ENCODE peak calls at places on chromosomes 2 and 18, in five cellular contexts. V is PC-3, G is GM23248, T is neural progenitor cell, I is endothelial cell of umbilical vein. Y is an unnamed sample.
A peak's percentile ranks its signal among the peaks of the same experiment; 100 is the strongest.

GRCh38 chr2:109117780-109118179 is 11.2 kb upstream of the SH3RF3 start:
- DNase-seq in V (no peak), G (no peak), T (no peak), I (no peak), Y (no peak)

GRCh38 chr2:188766086-188766856 is 207.9 kb upstream of the COL3A1 start:
- DNase-seq in V (no peak), G (peak; percentile 63), T (no peak), I (no peak), Y (no peak)

GRCh38 chr2:38572167-38572566 is 30.6 kb downstream of the HNRNPLL start:
- DNase-seq in V (no peak), G (peak; percentile 92), T (no peak), I (peak; percentile 12), Y (no peak)

GRCh38 chr2:26615336-26616031 is 25.7 kb downstream of the CIB4 start:
- DNase-seq in V (peak; percentile 49), G (no peak), T (no peak), I (no peak), Y (no peak)

GRCh38 chr2:129483366-129483765 is 496.1 kb upstream of the RAB6C start:
- DNase-seq in V (no peak), G (no peak), T (no peak), I (no peak), Y (no peak)

GRCh38 chr2:56812432-56812831 is 628.6 kb downstream of the CCDC85A start:
- DNase-seq in V (peak; percentile 63), G (peak; percentile 8), T (no peak), I (peak; percentile 5), Y (no peak)

GRCh38 chr2:207768891-207769596 is 662 bp downstream of the FZD5 start:
- DNase-seq in V (peak; percentile 39), G (peak; percentile 51), T (peak; percentile 61), I (peak; percentile 41), Y (no peak)

GRCh38 chr2:58609306-58609705 is 368.2 kb upstream of the FANCL start:
- DNase-seq in V (peak; percentile 42), G (peak; percentile 47), T (no peak), I (no peak), Y (no peak)

GRCh38 chr2:179909845-179910734 is 48.7 kb upstream of the ZNF385B start:
- DNase-seq in V (no peak), G (no peak), T (no peak), I (no peak), Y (no peak)

GRCh38 chr18:49762191-49763077 is 50.9 kb downstream of the ACAA2 start:
- DNase-seq in V (no peak), G (no peak), T (peak; percentile 13), I (no peak), Y (no peak)

GRCh38 chr2:26164231-26164630 is 8.7 kb upstream of the GAREM2 start:
- DNase-seq in V (no peak), G (no peak), T (no peak), I (no peak), Y (no peak)

GRCh38 chr2:136527560-136527959 is 237.8 kb upstream of the THSD7B start:
- DNase-seq in V (peak; percentile 44), G (peak; percentile 29), T (peak; percentile 94), I (no peak), Y (no peak)

GRCh38 chr2:185181901-185182300 is 556.7 kb upstream of the FSIP2 start:
- DNase-seq in V (no peak), G (no peak), T (no peak), I (no peak), Y (no peak)

DNA sequence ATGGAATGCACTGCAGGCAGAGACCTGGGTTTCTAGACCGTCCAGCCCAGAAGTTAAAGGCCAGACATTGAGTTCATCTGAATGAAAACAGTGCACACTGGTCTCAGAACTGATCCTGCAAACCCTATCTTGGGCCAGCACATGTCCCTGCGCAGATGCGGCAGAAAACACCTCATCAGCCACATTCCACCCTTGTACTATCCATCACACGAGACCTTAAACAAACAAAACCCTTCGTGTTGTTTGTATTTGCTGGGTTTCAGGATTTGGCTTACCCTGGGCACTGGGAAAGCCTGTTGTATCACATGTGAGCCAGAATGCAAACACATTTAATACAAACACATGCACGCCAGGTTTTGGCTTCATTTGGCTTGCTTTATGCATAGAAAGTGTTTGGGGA is 12.5 kb downstream of the WIPF1 start:
- DNase-seq in V (no peak), G (no peak), T (no peak), I (no peak), Y (no peak)
- H3K4me1 ChIP-seq in V (no peaks in the 10 kb centered on the region), G (peaks cover 23% of the 10 kb centered on the region), T (no peaks in the 10 kb centered on the region), I (no peaks in the 10 kb centered on the region), Y (no peaks in the 10 kb centered on the region)

DNA sequence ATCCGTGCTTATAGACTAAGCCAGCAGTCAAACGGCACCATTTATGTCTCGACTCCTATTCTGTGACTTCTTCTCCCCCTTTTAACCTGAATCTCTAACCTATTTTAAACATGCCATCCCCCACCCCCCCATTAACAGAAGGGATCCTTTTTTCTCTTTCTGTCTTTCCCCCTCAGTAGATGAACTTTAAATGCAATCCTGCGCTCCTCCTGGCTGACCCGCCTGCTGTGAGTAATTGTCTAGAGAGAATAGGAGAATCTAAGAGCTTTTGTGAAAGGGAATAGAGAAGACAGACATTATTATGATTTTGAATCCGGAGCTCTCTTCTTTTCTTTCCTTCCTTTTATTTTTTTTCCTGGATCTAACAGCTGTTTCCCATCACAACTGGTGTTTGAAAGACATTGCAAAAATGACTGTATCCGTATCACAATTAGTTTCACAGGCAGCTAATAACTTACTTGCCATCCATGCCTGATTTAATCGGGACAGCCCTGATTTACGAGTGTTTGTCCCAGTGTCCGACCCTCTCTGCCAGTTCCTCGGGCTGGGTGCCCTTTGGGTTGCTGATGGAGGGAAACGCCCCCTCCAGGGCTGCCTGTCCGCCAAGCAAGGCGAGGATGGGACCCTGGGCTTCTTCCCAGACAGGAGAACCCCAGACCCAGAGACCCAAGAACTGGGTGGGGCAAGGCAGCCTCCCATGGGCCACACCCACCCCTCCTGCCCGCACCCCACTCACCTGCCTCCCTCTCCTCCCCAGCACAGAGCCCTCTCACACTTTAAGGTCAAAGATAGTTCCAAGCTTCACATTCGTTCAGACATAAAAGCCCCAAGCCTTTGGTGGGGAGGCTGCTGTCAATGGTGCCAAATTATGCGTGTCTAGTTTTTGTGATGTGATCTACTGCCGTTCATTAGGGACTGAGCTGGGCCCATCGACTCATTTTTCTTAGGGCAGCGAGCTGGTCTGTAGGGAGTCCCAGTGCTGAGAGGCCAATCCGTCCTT is 231.8 kb downstream of the ZNF516 start:
- DNase-seq in V (no peak), G (peak; percentile 8), T (peak; percentile 66), I (no peak), Y (no peak)
- H3K9ac ChIP-seq in V (no peak overlapping the region), G (no peak overlapping the region), T (no peak overlapping the region), I (no peak overlapping the region), Y (no peak overlapping the region)

GRCh38 chr2:205765147-205765546 is 82.8 kb downstream of the NRP2 start:
- DNase-seq in V (no peak), G (no peak), T (no peak), I (no peak), Y (no peak)

GRCh38 chr2:205762883-205763282 is 80.6 kb downstream of the NRP2 start:
- DNase-seq in V (no peak), G (peak; percentile 55), T (no peak), I (no peak), Y (no peak)

GRCh38 chr2:205766765-205767359 is 84.6 kb downstream of the NRP2 start:
- DNase-seq in V (peak; percentile 73), G (peak; percentile 73), T (peak; percentile 79), I (peak; percentile 66), Y (no peak)

GRCh38 chr2:205763708-205764501 is 81.6 kb downstream of the NRP2 start:
- DNase-seq in V (no peak), G (peak; percentile 94), T (peak; percentile 86), I (peak; percentile 94), Y (no peak)

DNA sequence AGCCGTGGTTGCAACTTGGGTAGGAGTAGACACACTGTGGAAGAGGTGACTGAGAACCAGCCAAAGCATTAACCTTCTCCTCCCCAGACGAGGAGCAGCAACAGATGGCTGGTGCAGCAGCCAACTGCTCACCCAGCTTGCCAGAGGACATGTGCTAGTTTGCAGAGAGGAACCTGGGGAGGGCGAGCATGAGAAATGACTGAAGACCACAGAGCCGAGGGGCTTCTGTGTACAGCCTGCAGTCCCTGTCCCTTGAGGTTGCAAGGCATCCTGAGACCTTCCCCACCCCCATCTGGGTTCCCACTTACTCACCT is 82.2 kb downstream of the NRP2 start:
- DNase-seq in V (no peak), G (no peak), T (no peak), I (no peak), Y (no peak)
- H3K27ac ChIP-seq in V (no peak overlapping the region), G (peak overlapping the region; percentile 76), T (no peak overlapping the region), I (peak overlapping the region; percentile 63), Y (peak overlapping the region; percentile 87)

DNA sequence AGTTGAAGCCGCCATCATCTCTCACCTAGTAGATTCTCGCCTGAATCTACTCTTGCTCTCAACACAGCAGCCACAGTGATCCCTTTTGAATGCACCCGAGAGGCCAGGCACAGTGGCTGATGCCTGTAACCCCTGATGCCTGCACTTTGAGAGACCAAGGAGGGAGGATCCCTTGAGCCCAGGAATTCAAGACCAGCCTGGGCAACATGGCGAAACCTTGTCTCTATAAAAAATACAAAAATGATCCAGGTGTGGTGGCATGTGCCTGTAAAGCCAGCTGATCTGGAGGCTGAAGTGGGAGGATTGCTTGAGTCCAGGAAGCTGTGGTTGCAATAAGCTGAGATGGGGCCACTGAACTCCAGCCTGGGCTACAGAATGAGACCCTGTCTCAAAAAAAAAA is 60.3 kb upstream of the EML4 start:
- DNase-seq in V (no peak), G (no peak), T (no peak), I (no peak), Y (no peak)
- H3K4me1 ChIP-seq in V (peaks cover 15% of the 10 kb centered on the region), G (peaks cover 5% of the 10 kb centered on the region), T (peaks cover 11% of the 10 kb centered on the region), I (no peaks in the 10 kb centered on the region), Y (no peaks in the 10 kb centered on the region)

DNA sequence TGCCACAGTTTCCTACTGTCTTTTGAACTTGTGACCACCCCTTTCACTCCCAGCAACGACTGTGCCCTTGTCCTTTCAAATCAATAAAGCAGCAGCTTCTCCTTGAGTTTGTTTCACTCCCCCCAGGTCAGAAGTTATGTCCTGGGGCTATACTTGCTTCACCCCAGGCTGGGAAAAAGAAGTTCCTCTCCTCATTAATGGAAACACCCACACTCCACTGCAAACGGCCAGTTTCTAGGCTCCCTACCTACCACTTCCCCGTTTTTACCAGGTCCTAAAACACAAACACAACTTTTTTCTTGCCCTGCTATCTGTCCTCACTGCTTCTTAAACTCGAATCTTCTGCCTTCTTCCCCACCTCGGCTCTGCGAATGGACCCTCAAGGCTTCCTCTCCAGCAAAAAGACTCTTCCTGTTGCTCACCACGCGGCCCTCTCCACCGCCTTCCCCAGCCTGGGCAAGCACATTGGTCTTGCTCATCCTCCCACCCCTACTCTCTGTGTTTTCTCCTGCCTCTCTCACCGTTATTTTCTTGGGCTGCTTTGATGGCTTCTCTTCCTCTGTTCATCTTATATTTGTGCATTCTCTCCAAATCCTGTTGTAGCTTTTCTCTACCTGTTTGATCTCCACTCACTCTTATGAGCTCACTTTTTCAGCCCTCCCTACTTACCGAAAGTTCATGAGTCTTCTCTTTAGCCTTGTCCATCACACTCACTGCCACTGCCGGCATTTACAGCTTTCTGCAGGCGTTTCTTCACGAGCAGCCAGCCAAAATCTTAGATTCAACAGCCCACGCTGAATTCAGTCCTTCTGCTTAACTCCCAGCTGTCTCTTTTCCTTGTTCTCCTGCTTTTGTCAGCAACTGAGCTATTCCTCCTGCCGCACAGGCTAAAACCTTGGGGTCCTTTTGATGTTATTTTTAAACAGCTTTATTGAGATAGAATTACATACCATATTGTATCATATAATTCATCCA is 7.0 kb upstream of the SP5 start:
- DNase-seq in V (no peak), G (peak; percentile 10), T (no peak), I (no peak), Y (no peak)
- H3K9ac ChIP-seq in V (no peak overlapping the region), G (no peak overlapping the region), T (no peak overlapping the region), I (no peak overlapping the region), Y (no peak overlapping the region)

GRCh38 chr2:43515248-43515647 is 80.6 kb downstream of the THADA start:
- DNase-seq in V (no peak), G (no peak), T (no peak), I (no peak), Y (no peak)
- H3K27ac ChIP-seq in V (no peak overlapping the region), G (no peak overlapping the region), T (no peak overlapping the region), I (no peak overlapping the region), Y (peak overlapping the region; percentile 76)

Y was measured in keratinocyte.